ENCODE peak calls at places on chromosomes 6 and 20, in six cellular contexts. One of them, this sample, is unnamed.

GRCh38 chr20:49762940-49763766 is 49.5 kb upstream of the B4GALT5 start:
- DNase-seq in endothelial cell: no peak
- DNase-seq in IMR-90: no peak
- DNase-seq in iris pigment epithelial cell: peak
- DNase-seq in psoas muscle: no peak
- DNase-seq in HTR-8/SVneo: no peak
- DNase-seq in this sample: no peak

GRCh38 chr20:50285376-50286173 is 94.9 kb downstream of the CEBPB start:
- DNase-seq in HTR-8/SVneo: no peak
- DNase-seq in iris pigment epithelial cell: peak
- DNase-seq in endothelial cell: no peak
- DNase-seq in psoas muscle: peak
- DNase-seq in IMR-90: peak
- DNase-seq in this sample: peak

GRCh38 chr6:87436435-87436834 is 28.7 kb downstream of the CFAP206 start:
- DNase-seq in IMR-90: peak
- DNase-seq in psoas muscle: no peak
- DNase-seq in endothelial cell: peak
- DNase-seq in HTR-8/SVneo: peak
- DNase-seq in iris pigment epithelial cell: peak
- DNase-seq in this sample: peak

GRCh38 chr20:58019850-58020625 is 208.4 kb downstream of the ANKRD60 start:
- DNase-seq in HTR-8/SVneo: no peak
- DNase-seq in endothelial cell: no peak
- DNase-seq in IMR-90: no peak
- DNase-seq in psoas muscle: no peak
- DNase-seq in iris pigment epithelial cell: no peak
- DNase-seq in this sample: no peak

GRCh38 chr6:89410231-89411018 is 1.6 kb downstream of the RRAGD start:
- DNase-seq in HTR-8/SVneo: no peak
- DNase-seq in iris pigment epithelial cell: no peak
- DNase-seq in IMR-90: no peak
- DNase-seq in endothelial cell: no peak
- DNase-seq in psoas muscle: no peak
- DNase-seq in this sample: peak

GRCh38 chr6:154458565-154459475 is 51.7 kb downstream of the CNKSR3 start:
- DNase-seq in HTR-8/SVneo: no peak
- DNase-seq in iris pigment epithelial cell: no peak
- DNase-seq in IMR-90: no peak
- DNase-seq in endothelial cell: no peak
- DNase-seq in psoas muscle: no peak
- DNase-seq in this sample: peak

GRCh38 chr20:34271961-34272360 is 30.7 kb downstream of the ASIP start:
- DNase-seq in HTR-8/SVneo: peak
- DNase-seq in IMR-90: peak
- DNase-seq in endothelial cell: no peak
- DNase-seq in iris pigment epithelial cell: peak
- DNase-seq in psoas muscle: no peak
- DNase-seq in this sample: peak

GRCh38 chr6:41767112-41767946 is 12.4 kb downstream of the FRS3 start:
- DNase-seq in endothelial cell: no peak
- DNase-seq in iris pigment epithelial cell: peak
- DNase-seq in psoas muscle: no peak
- DNase-seq in HTR-8/SVneo: peak
- DNase-seq in IMR-90: peak
- DNase-seq in this sample: peak

GRCh38 chr20:23629542-23630391 is 8.0 kb downstream of the CST3 start:
- DNase-seq in psoas muscle: no peak
- DNase-seq in IMR-90: no peak
- DNase-seq in HTR-8/SVneo: no peak
- DNase-seq in iris pigment epithelial cell: no peak
- DNase-seq in endothelial cell: no peak
- DNase-seq in this sample: no peak

GRCh38 chr6:161101517-161101916 is 109.9 kb downstream of the MAP3K4 start:
- DNase-seq in HTR-8/SVneo: no peak
- DNase-seq in iris pigment epithelial cell: no peak
- DNase-seq in psoas muscle: no peak
- DNase-seq in endothelial cell: peak
- DNase-seq in IMR-90: peak
- DNase-seq in this sample: no peak

GRCh38 chr6:161443868-161444267 is 170.0 kb upstream of the AGPAT4 start:
- DNase-seq in HTR-8/SVneo: no peak
- DNase-seq in iris pigment epithelial cell: no peak
- DNase-seq in endothelial cell: no peak
- DNase-seq in psoas muscle: no peak
- DNase-seq in IMR-90: no peak
- DNase-seq in this sample: peak

GRCh38 chr6:84772428-84773132 is 8.2 kb upstream of the TBX18 start:
- DNase-seq in IMR-90: no peak
- DNase-seq in psoas muscle: no peak
- DNase-seq in endothelial cell: peak
- DNase-seq in HTR-8/SVneo: no peak
- DNase-seq in iris pigment epithelial cell: no peak
- DNase-seq in this sample: no peak

GRCh38 chr20:35151739-35152138 is 4.6 kb upstream of the EDEM2 start:
- DNase-seq in psoas muscle: no peak
- DNase-seq in iris pigment epithelial cell: no peak
- DNase-seq in endothelial cell: no peak
- DNase-seq in HTR-8/SVneo: no peak
- DNase-seq in IMR-90: peak
- DNase-seq in this sample: no peak

GRCh38 chr6:21505574-21505990 is 88.0 kb upstream of the SOX4 start:
- DNase-seq in endothelial cell: no peak
- DNase-seq in psoas muscle: no peak
- DNase-seq in iris pigment epithelial cell: no peak
- DNase-seq in IMR-90: no peak
- DNase-seq in HTR-8/SVneo: no peak
- DNase-seq in this sample: no peak

GRCh38 chr20:33894798-33895197 is 83.7 kb downstream of the CHMP4B start:
- DNase-seq in IMR-90: no peak
- DNase-seq in psoas muscle: no peak
- DNase-seq in HTR-8/SVneo: no peak
- DNase-seq in endothelial cell: no peak
- DNase-seq in iris pigment epithelial cell: no peak
- DNase-seq in this sample: no peak

GRCh38 chr6:33446356-33446755 is 8.0 kb upstream of the ZBTB9 start:
- DNase-seq in HTR-8/SVneo: no peak
- DNase-seq in iris pigment epithelial cell: no peak
- DNase-seq in IMR-90: no peak
- DNase-seq in psoas muscle: no peak
- DNase-seq in endothelial cell: no peak
- DNase-seq in this sample: no peak

GRCh38 chr20:53679597-53680309 is 86.1 kb upstream of the ZNF217 start:
- DNase-seq in IMR-90: no peak
- DNase-seq in psoas muscle: no peak
- DNase-seq in endothelial cell: no peak
- DNase-seq in HTR-8/SVneo: no peak
- DNase-seq in iris pigment epithelial cell: no peak
- DNase-seq in this sample: no peak

GRCh38 chr20:49668181-49668877 is 45.3 kb downstream of the B4GALT5 start:
- DNase-seq in psoas muscle: no peak
- DNase-seq in iris pigment epithelial cell: no peak
- DNase-seq in HTR-8/SVneo: no peak
- DNase-seq in IMR-90: no peak
- DNase-seq in endothelial cell: no peak
- DNase-seq in this sample: peak

GRCh38 chr20:47262008-47262364 is 94.5 kb downstream of the ZMYND8 start:
- DNase-seq in endothelial cell: no peak
- DNase-seq in IMR-90: no peak
- DNase-seq in psoas muscle: no peak
- DNase-seq in iris pigment epithelial cell: no peak
- DNase-seq in HTR-8/SVneo: no peak
- DNase-seq in this sample: no peak

GRCh38 chr20:41818369-41818768 is 200.2 kb upstream of the CHD6 start:
- DNase-seq in IMR-90: no peak
- DNase-seq in HTR-8/SVneo: no peak
- DNase-seq in psoas muscle: no peak
- DNase-seq in endothelial cell: no peak
- DNase-seq in iris pigment epithelial cell: no peak
- DNase-seq in this sample: no peak

GRCh38 chr6:150426198-150426597 is 57.4 kb downstream of the IYD start:
- DNase-seq in HTR-8/SVneo: no peak
- DNase-seq in psoas muscle: no peak
- DNase-seq in endothelial cell: no peak
- DNase-seq in IMR-90: no peak
- DNase-seq in iris pigment epithelial cell: no peak
- DNase-seq in this sample: no peak

GRCh38 chr6:24060982-24061754 is 64.8 kb upstream of the NRSN1 start:
- DNase-seq in HTR-8/SVneo: no peak
- DNase-seq in iris pigment epithelial cell: no peak
- DNase-seq in IMR-90: no peak
- DNase-seq in endothelial cell: no peak
- DNase-seq in psoas muscle: no peak
- DNase-seq in this sample: no peak

GRCh38 chr6:26197736-26198625 is 110.8 kb downstream of the HFE start:
- DNase-seq in endothelial cell: no peak
- DNase-seq in IMR-90: peak
- DNase-seq in psoas muscle: no peak
- DNase-seq in iris pigment epithelial cell: peak
- DNase-seq in HTR-8/SVneo: no peak
- DNase-seq in this sample: peak

GRCh38 chr6:27472182-27472616 is 706 bp downstream of the ZNF184 start:
- DNase-seq in IMR-90: peak
- DNase-seq in HTR-8/SVneo: peak
- DNase-seq in psoas muscle: peak
- DNase-seq in iris pigment epithelial cell: peak
- DNase-seq in endothelial cell: peak
- DNase-seq in this sample: peak

GRCh38 chr6:137043710-137044365 is 927 bp downstream of the IL20RA start:
- DNase-seq in psoas muscle: peak
- DNase-seq in HTR-8/SVneo: peak
- DNase-seq in IMR-90: peak
- DNase-seq in endothelial cell: peak
- DNase-seq in iris pigment epithelial cell: peak
- DNase-seq in this sample: peak

GRCh38 chr6:106396426-106397220 is 36.1 kb downstream of the CRYBG1 start:
- DNase-seq in endothelial cell: no peak
- DNase-seq in IMR-90: no peak
- DNase-seq in HTR-8/SVneo: no peak
- DNase-seq in psoas muscle: no peak
- DNase-seq in iris pigment epithelial cell: no peak
- DNase-seq in this sample: peak

GRCh38 chr20:45104786-45105185 is 3.9 kb upstream of the KCNS1 start:
- DNase-seq in IMR-90: peak
- DNase-seq in endothelial cell: no peak
- DNase-seq in iris pigment epithelial cell: peak
- DNase-seq in psoas muscle: no peak
- DNase-seq in HTR-8/SVneo: peak
- DNase-seq in this sample: peak

GRCh38 chr6:143539723-143540122 is 28.2 kb upstream of the FUCA2 start:
- DNase-seq in IMR-90: no peak
- DNase-seq in iris pigment epithelial cell: no peak
- DNase-seq in psoas muscle: no peak
- DNase-seq in endothelial cell: no peak
- DNase-seq in HTR-8/SVneo: no peak
- DNase-seq in this sample: no peak

GRCh38 chr6:39068391-39068790 is 19.8 kb downstream of the GLP1R start:
- DNase-seq in psoas muscle: no peak
- DNase-seq in IMR-90: no peak
- DNase-seq in iris pigment epithelial cell: no peak
- DNase-seq in endothelial cell: no peak
- DNase-seq in HTR-8/SVneo: no peak
- DNase-seq in this sample: no peak

GRCh38 chr6:36075656-36076055 is 48.0 kb downstream of the MAPK14 start:
- DNase-seq in HTR-8/SVneo: no peak
- DNase-seq in IMR-90: no peak
- DNase-seq in psoas muscle: no peak
- DNase-seq in endothelial cell: no peak
- DNase-seq in iris pigment epithelial cell: no peak
- DNase-seq in this sample: no peak

GRCh38 chr6:4518506-4518905 is 257.7 kb upstream of the CDYL start:
- DNase-seq in endothelial cell: no peak
- DNase-seq in iris pigment epithelial cell: peak
- DNase-seq in HTR-8/SVneo: no peak
- DNase-seq in psoas muscle: no peak
- DNase-seq in IMR-90: peak
- DNase-seq in this sample: peak

GRCh38 chr20:41177636-41178035 is 40.3 kb downstream of the PLCG1 start:
- DNase-seq in psoas muscle: peak
- DNase-seq in IMR-90: peak
- DNase-seq in iris pigment epithelial cell: peak
- DNase-seq in endothelial cell: no peak
- DNase-seq in HTR-8/SVneo: peak
- DNase-seq in this sample: peak

GRCh38 chr20:33684533-33685327 is 1.5 kb downstream of the E2F1 start:
- DNase-seq in IMR-90: no peak
- DNase-seq in endothelial cell: no peak
- DNase-seq in psoas muscle: no peak
- DNase-seq in iris pigment epithelial cell: no peak
- DNase-seq in HTR-8/SVneo: no peak
- DNase-seq in this sample: no peak

GRCh38 chr6:135995160-135995898 is 143.8 kb downstream of the PDE7B start:
- DNase-seq in IMR-90: peak
- DNase-seq in HTR-8/SVneo: peak
- DNase-seq in endothelial cell: no peak
- DNase-seq in psoas muscle: no peak
- DNase-seq in iris pigment epithelial cell: peak
- DNase-seq in this sample: peak

GRCh38 chr20:59835448-59836395 is 97.7 kb downstream of the SYCP2 start:
- DNase-seq in IMR-90: peak
- DNase-seq in psoas muscle: no peak
- DNase-seq in iris pigment epithelial cell: no peak
- DNase-seq in HTR-8/SVneo: peak
- DNase-seq in endothelial cell: peak
- DNase-seq in this sample: peak

GRCh38 chr6:2684766-2685754 is 65.7 kb downstream of the MYLK4 start:
- DNase-seq in endothelial cell: no peak
- DNase-seq in psoas muscle: no peak
- DNase-seq in IMR-90: no peak
- DNase-seq in iris pigment epithelial cell: no peak
- DNase-seq in HTR-8/SVneo: no peak
- DNase-seq in this sample: no peak

GRCh38 chr6:7727951-7728854 is 2.3 kb downstream of the BMP6 start:
- DNase-seq in iris pigment epithelial cell: peak
- DNase-seq in IMR-90: no peak
- DNase-seq in psoas muscle: no peak
- DNase-seq in HTR-8/SVneo: no peak
- DNase-seq in endothelial cell: peak
- DNase-seq in this sample: no peak

GRCh38 chr6:155710704-155711103 is 255.1 kb upstream of the NOX3 start:
- DNase-seq in IMR-90: no peak
- DNase-seq in iris pigment epithelial cell: no peak
- DNase-seq in endothelial cell: no peak
- DNase-seq in HTR-8/SVneo: no peak
- DNase-seq in psoas muscle: no peak
- DNase-seq in this sample: no peak

This sample was measured in renal cortical epithelial cell.